ENCODE peak calls at places on chromosomes 16 and 17, in five cellular contexts. S is testis, V is AG04450, L is fibroblast of lung, P is astrocyte of the spinal cord. I is an unnamed sample.

GRCh38 chr17:80861892-80862291 is 129.7 kb upstream of the CHMP6 start:
- DNase-seq in S (peak; percentile 23), V (no peak), L (peak; percentile 36), P (peak; percentile 49), I (no peak)

GRCh38 chr17:43591750-43592562 is 45.8 kb upstream of the ETV4 start:
- DNase-seq in S (peak; percentile 29), V (peak; percentile 59), L (peak; percentile 93), P (peak; percentile 62), I (no peak)

GRCh38 chr17:82241926-82242697 is 13.3 kb downstream of the SLC16A3 start:
- DNase-seq in S (peak; percentile 84), V (no peak), L (peak; percentile 63), P (no peak), I (no peak)

GRCh38 chr16:29984137-29984763 is 10.6 kb downstream of the TAOK2 start:
- DNase-seq in S (no peak), V (no peak), L (no peak), P (no peak), I (no peak)

GRCh38 chr17:61627125-61627524 is 36.1 kb upstream of the NACA2 start:
- DNase-seq in S (no peak), V (no peak), L (no peak), P (no peak), I (no peak)

GRCh38 chr17:16926061-16926511 is 45.8 kb downstream of the TNFRSF13B start:
- DNase-seq in S (no peak), V (no peak), L (no peak), P (no peak), I (no peak)

GRCh38 chr16:69495821-69496220 is 69.9 kb upstream of the NFAT5 start:
- DNase-seq in S (peak; percentile 42), V (no peak), L (no peak), P (no peak), I (no peak)

GRCh38 chr16:76959166-76959565 is 231.8 kb upstream of the MON1B start:
- DNase-seq in S (no peak), V (no peak), L (no peak), P (no peak), I (no peak)

GRCh38 chr16:10929853-10930754 is 12.2 kb downstream of the DEXI start:
- DNase-seq in S (no peak), V (no peak), L (peak; percentile 62), P (peak; percentile 46), I (no peak)

GRCh38 chr17:77449373-77449907 is 308.7 kb downstream of the SEC14L1 start:
- DNase-seq in S (no peak), V (no peak), L (no peak), P (no peak), I (no peak)

GRCh38 chr17:77451894-77452852 is 311.4 kb downstream of the SEC14L1 start:
- DNase-seq in S (peak; percentile 80), V (no peak), L (peak; percentile 81), P (peak; percentile 79), I (no peak)

GRCh38 chr17:77451271-77451893 is 310.6 kb downstream of the SEC14L1 start:
- DNase-seq in S (peak; percentile 92), V (no peak), L (peak; percentile 80), P (peak; percentile 87), I (no peak)

GRCh38 chr17:77450742-77451270 is 310.0 kb downstream of the SEC14L1 start:
- DNase-seq in S (no peak), V (no peak), L (no peak), P (no peak), I (no peak)

DNA sequence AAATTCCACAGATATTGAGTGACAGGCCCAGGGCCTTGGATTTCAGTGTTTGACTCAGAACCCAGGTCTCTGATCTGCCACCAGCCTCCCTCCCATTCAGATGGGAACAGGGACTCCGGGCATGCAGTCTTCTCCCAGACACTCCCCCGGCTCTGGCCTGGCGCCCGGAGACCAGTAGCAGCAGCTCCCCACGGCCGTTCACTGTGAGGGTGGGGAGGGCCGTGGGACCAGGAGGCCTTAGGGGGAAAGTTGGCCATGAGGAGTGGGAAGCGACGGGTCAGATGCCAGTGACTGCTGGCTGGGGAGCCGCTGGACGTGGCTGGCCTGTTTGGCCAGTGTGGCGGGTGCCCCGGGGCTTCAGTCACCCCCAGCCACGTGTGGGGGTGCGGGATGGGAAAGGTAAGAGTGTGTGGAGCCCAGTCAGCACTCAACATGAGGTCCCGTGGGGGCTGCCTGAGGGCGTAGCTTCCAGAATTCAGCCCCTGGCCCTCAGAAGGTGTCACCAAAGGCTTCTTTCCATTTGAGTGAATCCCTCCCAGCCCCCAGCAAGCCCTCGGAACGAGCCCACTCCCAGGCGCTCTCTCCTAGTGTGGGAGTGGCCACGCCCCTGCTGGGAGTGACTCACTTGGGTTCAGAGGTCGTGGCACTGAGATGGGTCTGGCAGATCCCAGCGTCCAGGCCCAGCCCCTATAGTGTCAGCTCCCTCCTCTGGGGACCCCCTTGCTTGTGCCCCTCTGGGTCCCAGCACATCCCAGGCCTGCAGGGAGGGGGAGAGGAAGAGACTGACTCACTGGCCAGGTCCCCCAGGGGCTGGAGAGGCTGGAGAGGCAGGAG is 309.4 kb downstream of the SEC14L1 start:
- DNase-seq in S (peak; percentile 97), V (no peak), L (peak; percentile 57), P (peak; percentile 71), I (no peak)
- H3K4me3 ChIP-seq in S (no peak overlapping the region), V (peak overlapping the region; percentile 57), L (peak overlapping the region; percentile 41), P (peak overlapping the region; percentile 44), I (no peak overlapping the region)

GRCh38 chr17:74241847-74242246 is 28.5 kb downstream of the TTYH2 start:
- DNase-seq in S (no peak), V (no peak), L (no peak), P (no peak), I (no peak)
- TF ChIP-seq CTCF in S (no peak), V (no peak), L (no peak), P (no peak), I (no peak)

GRCh38 chr16:46790599-46791270 is 40.2 kb downstream of the C16orf87 start:
- DNase-seq in S (no peak), V (no peak), L (peak; percentile 6), P (no peak), I (no peak)
- H3K4me3 ChIP-seq in S (no peak overlapping the region), V (peak overlapping the region; percentile 60), L (peak overlapping the region; percentile 66), P (peak overlapping the region; percentile 55), I (no peak overlapping the region)

DNA sequence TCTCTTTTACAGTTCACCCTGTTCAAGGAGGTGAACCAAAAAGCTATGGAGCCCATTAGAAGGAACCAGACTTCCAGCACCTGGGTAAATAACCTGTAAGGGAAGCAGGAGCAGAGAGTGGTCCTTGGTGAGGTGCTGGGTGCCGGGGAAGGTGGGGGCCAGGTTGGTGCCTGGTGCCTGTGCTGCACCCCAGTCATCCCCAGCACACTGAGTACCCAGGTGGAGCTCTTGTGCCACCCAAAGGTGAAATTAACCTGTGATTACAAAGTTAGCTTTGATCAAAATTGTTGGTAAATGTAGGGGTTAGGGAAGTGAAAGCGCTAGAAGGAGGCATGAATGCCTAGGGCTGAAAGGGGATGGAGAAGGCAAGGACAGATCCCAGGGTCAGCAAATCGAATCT is 58.6 kb downstream of the CDRT4 start:
- DNase-seq in S (no peak), V (no peak), L (no peak), P (no peak), I (no peak)
- TF ChIP-seq CTCF in S (no peak), V (no peak), L (no peak), P (no peak), I (no peak)

DNA sequence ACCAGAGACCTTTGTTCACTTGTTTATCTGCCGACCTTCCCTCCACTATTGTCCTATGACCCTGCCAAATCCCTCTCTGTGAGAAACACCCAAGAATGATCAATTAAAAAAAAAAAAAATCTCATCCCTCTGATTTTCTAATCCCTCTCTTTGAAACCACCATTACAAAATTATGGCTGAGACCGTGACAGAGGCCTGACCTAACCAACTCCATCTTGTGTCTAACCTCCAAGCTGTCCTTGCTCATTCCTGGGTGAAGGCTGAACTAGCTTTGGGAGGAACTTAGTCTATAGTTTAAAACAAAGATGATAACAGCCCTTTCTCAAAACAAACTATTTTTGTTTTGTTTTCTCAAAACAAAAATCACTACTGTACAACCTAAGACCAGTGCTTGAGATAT is 474.5 kb downstream of the TMEM114 start:
- DNase-seq in S (no peak), V (no peak), L (no peak), P (no peak), I (no peak)
- H3K4me3 ChIP-seq in S (no peak overlapping the region), V (no peak overlapping the region), L (no peak overlapping the region), P (no peak overlapping the region), I (no peak overlapping the region)

GRCh38 chr16:48321307-48322036 is 63.7 kb downstream of the SIAH1 start:
- DNase-seq in S (no peak), V (no peak), L (peak; percentile 82), P (peak; percentile 44), I (no peak)

GRCh38 chr16:48318630-48319029 is 66.6 kb downstream of the SIAH1 start:
- DNase-seq in S (no peak), V (no peak), L (peak; percentile 81), P (peak; percentile 82), I (no peak)

GRCh38 chr16:48317614-48318013 is 67.6 kb downstream of the SIAH1 start:
- DNase-seq in S (no peak), V (no peak), L (peak; percentile 89), P (peak; percentile 83), I (peak; percentile 27)
- TF ChIP-seq CTCF in S (no peak), V (peak; percentile 3), L (no peak), P (no peak), I (peak; percentile 10)

GRCh38 chr17:36931697-36932382 is 5.4 kb upstream of the LHX1 start:
- DNase-seq in S (no peak), V (no peak), L (no peak), P (no peak), I (no peak)

GRCh38 chr17:36934759-36935630 is 2.3 kb upstream of the LHX1 start:
- DNase-seq in S (no peak), V (no peak), L (no peak), P (no peak), I (no peak)

GRCh38 chr17:36932383-36933173 is 4.7 kb upstream of the LHX1 start:
- DNase-seq in S (no peak), V (no peak), L (no peak), P (no peak), I (no peak)

GRCh38 chr17:36934144-36934758 is 3.0 kb upstream of the LHX1 start:
- DNase-seq in S (no peak), V (no peak), L (no peak), P (no peak), I (no peak)

GRCh38 chr17:36933174-36934143 is 3.8 kb upstream of the LHX1 start:
- DNase-seq in S (no peak), V (no peak), L (no peak), P (no peak), I (no peak)
- H3K4me3 ChIP-seq in S (no peak overlapping the region), V (no peak overlapping the region), L (no peak overlapping the region), P (no peak overlapping the region), I (no peak overlapping the region)

GRCh38 chr17:40173091-40173777 is 4.0 kb upstream of the RAPGEFL1 start:
- DNase-seq in S (no peak), V (no peak), L (no peak), P (no peak), I (no peak)

GRCh38 chr17:40168262-40168832 is 8.9 kb upstream of the RAPGEFL1 start:
- DNase-seq in S (peak; percentile 66), V (peak; percentile 41), L (peak; percentile 78), P (peak; percentile 65), I (peak; percentile 37)

GRCh38 chr17:40173778-40174135 is 3.5 kb upstream of the RAPGEFL1 start:
- DNase-seq in S (no peak), V (no peak), L (peak; percentile 55), P (no peak), I (no peak)

GRCh38 chr17:40167685-40168261 is 9.5 kb upstream of the RAPGEFL1 start:
- DNase-seq in S (no peak), V (no peak), L (no peak), P (no peak), I (no peak)
- TF ChIP-seq CTCF in S (no peak), V (no peak), L (no peak), P (no peak), I (no peak)